ENCODE peak calls at places on chromosomes 1 and 21, in seven cellular contexts. One of them, this sample, is unnamed.

GRCh38 chr1:1021860-1022259 is 1.9 kb downstream of the AGRN start:
- DNase-seq in stimulated activated naive B cell treated with anti-CD40 and anti-IgM and Interleukin-4, amounts not matched to agents 10 μg/mL and 1 μg/mL and 100 μg/mL, for 72 hours: no peak
- DNase-seq in AG04450: no peak
- DNase-seq in foreskin melanocyte: no peak
- DNase-seq in stimulated activated naive CD8-positive, alpha-beta T cell treated with anti-CD3 and anti-CD28 coated beads, Interleukin-15, Interleukin-2, amounts not matched to agents 100 U/mL and 50 U/mL, for 24 hours: no peak
- DNase-seq in COR-L47: no peak
- DNase-seq in CD8-positive, alpha-beta memory T cell: no peak
- DNase-seq in this sample: no peak

GRCh38 chr1:79059361-79059760 is 52.8 kb upstream of the ADGRL4 start:
- DNase-seq in stimulated activated naive B cell treated with anti-CD40 and anti-IgM and Interleukin-4, amounts not matched to agents 10 μg/mL and 1 μg/mL and 100 μg/mL, for 72 hours: no peak
- DNase-seq in AG04450: no peak
- DNase-seq in foreskin melanocyte: no peak
- DNase-seq in stimulated activated naive CD8-positive, alpha-beta T cell treated with anti-CD3 and anti-CD28 coated beads, Interleukin-15, Interleukin-2, amounts not matched to agents 100 U/mL and 50 U/mL, for 24 hours: no peak
- DNase-seq in COR-L47: no peak
- DNase-seq in CD8-positive, alpha-beta memory T cell: no peak
- DNase-seq in this sample: no peak

GRCh38 chr1:152228831-152229230 is 4.8 kb upstream of the HRNR start:
- DNase-seq in stimulated activated naive B cell treated with anti-CD40 and anti-IgM and Interleukin-4, amounts not matched to agents 10 μg/mL and 1 μg/mL and 100 μg/mL, for 72 hours: no peak
- DNase-seq in AG04450: no peak
- DNase-seq in foreskin melanocyte: no peak
- DNase-seq in stimulated activated naive CD8-positive, alpha-beta T cell treated with anti-CD3 and anti-CD28 coated beads, Interleukin-15, Interleukin-2, amounts not matched to agents 100 U/mL and 50 U/mL, for 24 hours: no peak
- DNase-seq in COR-L47: no peak
- DNase-seq in CD8-positive, alpha-beta memory T cell: no peak
- DNase-seq in this sample: no peak

GRCh38 chr1:243260221-243260880 is 4.5 kb downstream of the SDCCAG8 start:
- DNase-seq in stimulated activated naive B cell treated with anti-CD40 and anti-IgM and Interleukin-4, amounts not matched to agents 10 μg/mL and 1 μg/mL and 100 μg/mL, for 72 hours: no peak
- DNase-seq in AG04450: no peak
- DNase-seq in foreskin melanocyte: no peak
- DNase-seq in stimulated activated naive CD8-positive, alpha-beta T cell treated with anti-CD3 and anti-CD28 coated beads, Interleukin-15, Interleukin-2, amounts not matched to agents 100 U/mL and 50 U/mL, for 24 hours: no peak
- DNase-seq in COR-L47: no peak
- DNase-seq in CD8-positive, alpha-beta memory T cell: no peak
- DNase-seq in this sample: no peak

GRCh38 chr1:190551638-190552037 is 74.0 kb upstream of the BRINP3 start:
- DNase-seq in stimulated activated naive B cell treated with anti-CD40 and anti-IgM and Interleukin-4, amounts not matched to agents 10 μg/mL and 1 μg/mL and 100 μg/mL, for 72 hours: no peak
- DNase-seq in AG04450: no peak
- DNase-seq in foreskin melanocyte: no peak
- DNase-seq in stimulated activated naive CD8-positive, alpha-beta T cell treated with anti-CD3 and anti-CD28 coated beads, Interleukin-15, Interleukin-2, amounts not matched to agents 100 U/mL and 50 U/mL, for 24 hours: no peak
- DNase-seq in COR-L47: no peak
- DNase-seq in CD8-positive, alpha-beta memory T cell: no peak
- DNase-seq in this sample: no peak

GRCh38 chr1:221089273-221089672 is 210.0 kb downstream of the HLX start:
- DNase-seq in stimulated activated naive B cell treated with anti-CD40 and anti-IgM and Interleukin-4, amounts not matched to agents 10 μg/mL and 1 μg/mL and 100 μg/mL, for 72 hours: no peak
- DNase-seq in AG04450: no peak
- DNase-seq in foreskin melanocyte: no peak
- DNase-seq in stimulated activated naive CD8-positive, alpha-beta T cell treated with anti-CD3 and anti-CD28 coated beads, Interleukin-15, Interleukin-2, amounts not matched to agents 100 U/mL and 50 U/mL, for 24 hours: no peak
- DNase-seq in COR-L47: no peak
- DNase-seq in CD8-positive, alpha-beta memory T cell: no peak
- DNase-seq in this sample: peak

GRCh38 chr1:227944931-227945890 is 2.5 kb downstream of the WNT9A start:
- DNase-seq in stimulated activated naive B cell treated with anti-CD40 and anti-IgM and Interleukin-4, amounts not matched to agents 10 μg/mL and 1 μg/mL and 100 μg/mL, for 72 hours: no peak
- DNase-seq in AG04450: no peak
- DNase-seq in foreskin melanocyte: no peak
- DNase-seq in stimulated activated naive CD8-positive, alpha-beta T cell treated with anti-CD3 and anti-CD28 coated beads, Interleukin-15, Interleukin-2, amounts not matched to agents 100 U/mL and 50 U/mL, for 24 hours: no peak
- DNase-seq in COR-L47: no peak
- DNase-seq in CD8-positive, alpha-beta memory T cell: no peak
- DNase-seq in this sample: no peak

GRCh38 chr21:38386967-38387366 is 111.3 kb downstream of the ERG start:
- DNase-seq in stimulated activated naive B cell treated with anti-CD40 and anti-IgM and Interleukin-4, amounts not matched to agents 10 μg/mL and 1 μg/mL and 100 μg/mL, for 72 hours: no peak
- DNase-seq in AG04450: no peak
- DNase-seq in foreskin melanocyte: peak
- DNase-seq in stimulated activated naive CD8-positive, alpha-beta T cell treated with anti-CD3 and anti-CD28 coated beads, Interleukin-15, Interleukin-2, amounts not matched to agents 100 U/mL and 50 U/mL, for 24 hours: no peak
- DNase-seq in COR-L47: no peak
- DNase-seq in CD8-positive, alpha-beta memory T cell: no peak
- DNase-seq in this sample: no peak

GRCh38 chr1:35544976-35545375 is 12.2 kb downstream of the KIAA0319L start:
- DNase-seq in stimulated activated naive B cell treated with anti-CD40 and anti-IgM and Interleukin-4, amounts not matched to agents 10 μg/mL and 1 μg/mL and 100 μg/mL, for 72 hours: no peak
- DNase-seq in AG04450: no peak
- DNase-seq in foreskin melanocyte: peak
- DNase-seq in stimulated activated naive CD8-positive, alpha-beta T cell treated with anti-CD3 and anti-CD28 coated beads, Interleukin-15, Interleukin-2, amounts not matched to agents 100 U/mL and 50 U/mL, for 24 hours: peak
- DNase-seq in COR-L47: no peak
- DNase-seq in CD8-positive, alpha-beta memory T cell: peak
- DNase-seq in this sample: no peak

GRCh38 chr1:64471724-64472276 is 1.9 kb downstream of the CACHD1 start:
- DNase-seq in stimulated activated naive B cell treated with anti-CD40 and anti-IgM and Interleukin-4, amounts not matched to agents 10 μg/mL and 1 μg/mL and 100 μg/mL, for 72 hours: no peak
- DNase-seq in AG04450: no peak
- DNase-seq in foreskin melanocyte: no peak
- DNase-seq in stimulated activated naive CD8-positive, alpha-beta T cell treated with anti-CD3 and anti-CD28 coated beads, Interleukin-15, Interleukin-2, amounts not matched to agents 100 U/mL and 50 U/mL, for 24 hours: no peak
- DNase-seq in COR-L47: no peak
- DNase-seq in CD8-positive, alpha-beta memory T cell: no peak
- DNase-seq in this sample: no peak

GRCh38 chr1:3501856-3502665 is 47.6 kb downstream of the ARHGEF16 start:
- DNase-seq in stimulated activated naive B cell treated with anti-CD40 and anti-IgM and Interleukin-4, amounts not matched to agents 10 μg/mL and 1 μg/mL and 100 μg/mL, for 72 hours: no peak
- DNase-seq in AG04450: no peak
- DNase-seq in foreskin melanocyte: peak
- DNase-seq in stimulated activated naive CD8-positive, alpha-beta T cell treated with anti-CD3 and anti-CD28 coated beads, Interleukin-15, Interleukin-2, amounts not matched to agents 100 U/mL and 50 U/mL, for 24 hours: peak
- DNase-seq in COR-L47: no peak
- DNase-seq in CD8-positive, alpha-beta memory T cell: peak
- DNase-seq in this sample: no peak

GRCh38 chr1:25711555-25712298 is 88.3 kb upstream of the SELENON start:
- DNase-seq in stimulated activated naive B cell treated with anti-CD40 and anti-IgM and Interleukin-4, amounts not matched to agents 10 μg/mL and 1 μg/mL and 100 μg/mL, for 72 hours: peak
- DNase-seq in AG04450: peak
- DNase-seq in foreskin melanocyte: peak
- DNase-seq in stimulated activated naive CD8-positive, alpha-beta T cell treated with anti-CD3 and anti-CD28 coated beads, Interleukin-15, Interleukin-2, amounts not matched to agents 100 U/mL and 50 U/mL, for 24 hours: peak
- DNase-seq in COR-L47: no peak
- DNase-seq in CD8-positive, alpha-beta memory T cell: no peak
- DNase-seq in this sample: no peak

GRCh38 chr1:98975113-98975512 is 29.5 kb downstream of the PLPPR5 start:
- DNase-seq in stimulated activated naive B cell treated with anti-CD40 and anti-IgM and Interleukin-4, amounts not matched to agents 10 μg/mL and 1 μg/mL and 100 μg/mL, for 72 hours: no peak
- DNase-seq in AG04450: no peak
- DNase-seq in foreskin melanocyte: peak
- DNase-seq in stimulated activated naive CD8-positive, alpha-beta T cell treated with anti-CD3 and anti-CD28 coated beads, Interleukin-15, Interleukin-2, amounts not matched to agents 100 U/mL and 50 U/mL, for 24 hours: no peak
- DNase-seq in COR-L47: no peak
- DNase-seq in CD8-positive, alpha-beta memory T cell: no peak
- DNase-seq in this sample: no peak

GRCh38 chr1:54374766-54375165 is 31.4 kb downstream of the SSBP3 start:
- DNase-seq in stimulated activated naive B cell treated with anti-CD40 and anti-IgM and Interleukin-4, amounts not matched to agents 10 μg/mL and 1 μg/mL and 100 μg/mL, for 72 hours: no peak
- DNase-seq in AG04450: no peak
- DNase-seq in foreskin melanocyte: no peak
- DNase-seq in stimulated activated naive CD8-positive, alpha-beta T cell treated with anti-CD3 and anti-CD28 coated beads, Interleukin-15, Interleukin-2, amounts not matched to agents 100 U/mL and 50 U/mL, for 24 hours: no peak
- DNase-seq in COR-L47: no peak
- DNase-seq in CD8-positive, alpha-beta memory T cell: no peak
- DNase-seq in this sample: no peak

GRCh38 chr1:31445951-31446350 is 32.9 kb downstream of the SERINC2 start:
- DNase-seq in stimulated activated naive B cell treated with anti-CD40 and anti-IgM and Interleukin-4, amounts not matched to agents 10 μg/mL and 1 μg/mL and 100 μg/mL, for 72 hours: no peak
- DNase-seq in AG04450: no peak
- DNase-seq in foreskin melanocyte: no peak
- DNase-seq in stimulated activated naive CD8-positive, alpha-beta T cell treated with anti-CD3 and anti-CD28 coated beads, Interleukin-15, Interleukin-2, amounts not matched to agents 100 U/mL and 50 U/mL, for 24 hours: no peak
- DNase-seq in COR-L47: no peak
- DNase-seq in CD8-positive, alpha-beta memory T cell: no peak
- DNase-seq in this sample: no peak

GRCh38 chr1:30807318-30808066 is 49.9 kb upstream of the LAPTM5 start:
- DNase-seq in stimulated activated naive B cell treated with anti-CD40 and anti-IgM and Interleukin-4, amounts not matched to agents 10 μg/mL and 1 μg/mL and 100 μg/mL, for 72 hours: peak
- DNase-seq in AG04450: no peak
- DNase-seq in foreskin melanocyte: peak
- DNase-seq in stimulated activated naive CD8-positive, alpha-beta T cell treated with anti-CD3 and anti-CD28 coated beads, Interleukin-15, Interleukin-2, amounts not matched to agents 100 U/mL and 50 U/mL, for 24 hours: no peak
- DNase-seq in COR-L47: peak
- DNase-seq in CD8-positive, alpha-beta memory T cell: no peak
- DNase-seq in this sample: no peak

GRCh38 chr1:231106347-231106746 is 55.5 kb upstream of the TRIM67 start:
- DNase-seq in stimulated activated naive B cell treated with anti-CD40 and anti-IgM and Interleukin-4, amounts not matched to agents 10 μg/mL and 1 μg/mL and 100 μg/mL, for 72 hours: no peak
- DNase-seq in AG04450: peak
- DNase-seq in foreskin melanocyte: peak
- DNase-seq in stimulated activated naive CD8-positive, alpha-beta T cell treated with anti-CD3 and anti-CD28 coated beads, Interleukin-15, Interleukin-2, amounts not matched to agents 100 U/mL and 50 U/mL, for 24 hours: no peak
- DNase-seq in COR-L47: no peak
- DNase-seq in CD8-positive, alpha-beta memory T cell: no peak
- DNase-seq in this sample: peak

GRCh38 chr1:86218859-86219258 is 62.3 kb upstream of the COL24A1 start:
- DNase-seq in stimulated activated naive B cell treated with anti-CD40 and anti-IgM and Interleukin-4, amounts not matched to agents 10 μg/mL and 1 μg/mL and 100 μg/mL, for 72 hours: no peak
- DNase-seq in AG04450: no peak
- DNase-seq in foreskin melanocyte: no peak
- DNase-seq in stimulated activated naive CD8-positive, alpha-beta T cell treated with anti-CD3 and anti-CD28 coated beads, Interleukin-15, Interleukin-2, amounts not matched to agents 100 U/mL and 50 U/mL, for 24 hours: no peak
- DNase-seq in COR-L47: no peak
- DNase-seq in CD8-positive, alpha-beta memory T cell: no peak
- DNase-seq in this sample: no peak

GRCh38 chr1:102627145-102627544 is 481.2 kb downstream of the COL11A1 start:
- DNase-seq in stimulated activated naive B cell treated with anti-CD40 and anti-IgM and Interleukin-4, amounts not matched to agents 10 μg/mL and 1 μg/mL and 100 μg/mL, for 72 hours: no peak
- DNase-seq in AG04450: no peak
- DNase-seq in foreskin melanocyte: no peak
- DNase-seq in stimulated activated naive CD8-positive, alpha-beta T cell treated with anti-CD3 and anti-CD28 coated beads, Interleukin-15, Interleukin-2, amounts not matched to agents 100 U/mL and 50 U/mL, for 24 hours: no peak
- DNase-seq in COR-L47: no peak
- DNase-seq in CD8-positive, alpha-beta memory T cell: no peak
- DNase-seq in this sample: no peak

GRCh38 chr21:38965910-38966504 is 160.3 kb downstream of the ETS2 start:
- DNase-seq in stimulated activated naive B cell treated with anti-CD40 and anti-IgM and Interleukin-4, amounts not matched to agents 10 μg/mL and 1 μg/mL and 100 μg/mL, for 72 hours: no peak
- DNase-seq in AG04450: no peak
- DNase-seq in foreskin melanocyte: no peak
- DNase-seq in stimulated activated naive CD8-positive, alpha-beta T cell treated with anti-CD3 and anti-CD28 coated beads, Interleukin-15, Interleukin-2, amounts not matched to agents 100 U/mL and 50 U/mL, for 24 hours: no peak
- DNase-seq in COR-L47: peak
- DNase-seq in CD8-positive, alpha-beta memory T cell: no peak
- DNase-seq in this sample: no peak

GRCh38 chr1:152801333-152801732 is 4.8 kb downstream of the LCE1D start:
- DNase-seq in stimulated activated naive B cell treated with anti-CD40 and anti-IgM and Interleukin-4, amounts not matched to agents 10 μg/mL and 1 μg/mL and 100 μg/mL, for 72 hours: no peak
- DNase-seq in AG04450: no peak
- DNase-seq in foreskin melanocyte: no peak
- DNase-seq in stimulated activated naive CD8-positive, alpha-beta T cell treated with anti-CD3 and anti-CD28 coated beads, Interleukin-15, Interleukin-2, amounts not matched to agents 100 U/mL and 50 U/mL, for 24 hours: no peak
- DNase-seq in COR-L47: no peak
- DNase-seq in CD8-positive, alpha-beta memory T cell: no peak
- DNase-seq in this sample: no peak

GRCh38 chr1:185741551-185741950 is 7.4 kb downstream of the HMCN1 start:
- DNase-seq in stimulated activated naive B cell treated with anti-CD40 and anti-IgM and Interleukin-4, amounts not matched to agents 10 μg/mL and 1 μg/mL and 100 μg/mL, for 72 hours: no peak
- DNase-seq in AG04450: no peak
- DNase-seq in foreskin melanocyte: no peak
- DNase-seq in stimulated activated naive CD8-positive, alpha-beta T cell treated with anti-CD3 and anti-CD28 coated beads, Interleukin-15, Interleukin-2, amounts not matched to agents 100 U/mL and 50 U/mL, for 24 hours: no peak
- DNase-seq in COR-L47: no peak
- DNase-seq in CD8-positive, alpha-beta memory T cell: no peak
- DNase-seq in this sample: no peak

GRCh38 chr21:22981819-22982218 is 1983.6 kb downstream of the NCAM2 start:
- DNase-seq in stimulated activated naive B cell treated with anti-CD40 and anti-IgM and Interleukin-4, amounts not matched to agents 10 μg/mL and 1 μg/mL and 100 μg/mL, for 72 hours: no peak
- DNase-seq in AG04450: no peak
- DNase-seq in foreskin melanocyte: no peak
- DNase-seq in stimulated activated naive CD8-positive, alpha-beta T cell treated with anti-CD3 and anti-CD28 coated beads, Interleukin-15, Interleukin-2, amounts not matched to agents 100 U/mL and 50 U/mL, for 24 hours: no peak
- DNase-seq in COR-L47: no peak
- DNase-seq in CD8-positive, alpha-beta memory T cell: no peak
- DNase-seq in this sample: no peak

GRCh38 chr1:178150610-178151009 is 56.7 kb downstream of the RASAL2 start:
- DNase-seq in stimulated activated naive B cell treated with anti-CD40 and anti-IgM and Interleukin-4, amounts not matched to agents 10 μg/mL and 1 μg/mL and 100 μg/mL, for 72 hours: no peak
- DNase-seq in AG04450: no peak
- DNase-seq in foreskin melanocyte: no peak
- DNase-seq in stimulated activated naive CD8-positive, alpha-beta T cell treated with anti-CD3 and anti-CD28 coated beads, Interleukin-15, Interleukin-2, amounts not matched to agents 100 U/mL and 50 U/mL, for 24 hours: no peak
- DNase-seq in COR-L47: no peak
- DNase-seq in CD8-positive, alpha-beta memory T cell: no peak
- DNase-seq in this sample: no peak

GRCh38 chr1:53340660-53341520 is 13.0 kb upstream of the LRP8 start:
- DNase-seq in stimulated activated naive B cell treated with anti-CD40 and anti-IgM and Interleukin-4, amounts not matched to agents 10 μg/mL and 1 μg/mL and 100 μg/mL, for 72 hours: no peak
- DNase-seq in AG04450: no peak
- DNase-seq in foreskin melanocyte: no peak
- DNase-seq in stimulated activated naive CD8-positive, alpha-beta T cell treated with anti-CD3 and anti-CD28 coated beads, Interleukin-15, Interleukin-2, amounts not matched to agents 100 U/mL and 50 U/mL, for 24 hours: peak
- DNase-seq in COR-L47: no peak
- DNase-seq in CD8-positive, alpha-beta memory T cell: no peak
- DNase-seq in this sample: no peak

GRCh38 chr1:38045431-38046332 is 911 bp downstream of the POU3F1 start:
- DNase-seq in stimulated activated naive B cell treated with anti-CD40 and anti-IgM and Interleukin-4, amounts not matched to agents 10 μg/mL and 1 μg/mL and 100 μg/mL, for 72 hours: no peak
- DNase-seq in AG04450: no peak
- DNase-seq in foreskin melanocyte: peak
- DNase-seq in stimulated activated naive CD8-positive, alpha-beta T cell treated with anti-CD3 and anti-CD28 coated beads, Interleukin-15, Interleukin-2, amounts not matched to agents 100 U/mL and 50 U/mL, for 24 hours: no peak
- DNase-seq in COR-L47: no peak
- DNase-seq in CD8-positive, alpha-beta memory T cell: no peak
- DNase-seq in this sample: no peak

GRCh38 chr21:45359451-45360217 is 45.3 kb upstream of the COL18A1 start:
- DNase-seq in stimulated activated naive B cell treated with anti-CD40 and anti-IgM and Interleukin-4, amounts not matched to agents 10 μg/mL and 1 μg/mL and 100 μg/mL, for 72 hours: no peak
- DNase-seq in AG04450: no peak
- DNase-seq in foreskin melanocyte: no peak
- DNase-seq in stimulated activated naive CD8-positive, alpha-beta T cell treated with anti-CD3 and anti-CD28 coated beads, Interleukin-15, Interleukin-2, amounts not matched to agents 100 U/mL and 50 U/mL, for 24 hours: no peak
- DNase-seq in COR-L47: no peak
- DNase-seq in CD8-positive, alpha-beta memory T cell: no peak
- DNase-seq in this sample: no peak

GRCh38 chr1:230054092-230054749 is 12.8 kb upstream of the GALNT2 start:
- DNase-seq in stimulated activated naive B cell treated with anti-CD40 and anti-IgM and Interleukin-4, amounts not matched to agents 10 μg/mL and 1 μg/mL and 100 μg/mL, for 72 hours: no peak
- DNase-seq in AG04450: no peak
- DNase-seq in foreskin melanocyte: no peak
- DNase-seq in stimulated activated naive CD8-positive, alpha-beta T cell treated with anti-CD3 and anti-CD28 coated beads, Interleukin-15, Interleukin-2, amounts not matched to agents 100 U/mL and 50 U/mL, for 24 hours: no peak
- DNase-seq in COR-L47: no peak
- DNase-seq in CD8-positive, alpha-beta memory T cell: no peak
- DNase-seq in this sample: no peak

GRCh38 chr1:183039985-183040447 is 16.8 kb downstream of the LAMC1 start:
- DNase-seq in stimulated activated naive B cell treated with anti-CD40 and anti-IgM and Interleukin-4, amounts not matched to agents 10 μg/mL and 1 μg/mL and 100 μg/mL, for 72 hours: no peak
- DNase-seq in AG04450: peak
- DNase-seq in foreskin melanocyte: peak
- DNase-seq in stimulated activated naive CD8-positive, alpha-beta T cell treated with anti-CD3 and anti-CD28 coated beads, Interleukin-15, Interleukin-2, amounts not matched to agents 100 U/mL and 50 U/mL, for 24 hours: no peak
- DNase-seq in COR-L47: peak
- DNase-seq in CD8-positive, alpha-beta memory T cell: no peak
- DNase-seq in this sample: no peak

GRCh38 chr1:236009857-236010256 is 55.0 kb downstream of the NID1 start:
- DNase-seq in stimulated activated naive B cell treated with anti-CD40 and anti-IgM and Interleukin-4, amounts not matched to agents 10 μg/mL and 1 μg/mL and 100 μg/mL, for 72 hours: no peak
- DNase-seq in AG04450: no peak
- DNase-seq in foreskin melanocyte: no peak
- DNase-seq in stimulated activated naive CD8-positive, alpha-beta T cell treated with anti-CD3 and anti-CD28 coated beads, Interleukin-15, Interleukin-2, amounts not matched to agents 100 U/mL and 50 U/mL, for 24 hours: no peak
- DNase-seq in COR-L47: no peak
- DNase-seq in CD8-positive, alpha-beta memory T cell: no peak
- DNase-seq in this sample: peak

GRCh38 chr1:172357753-172358152 is 62.7 kb upstream of the C1orf105 start:
- DNase-seq in stimulated activated naive B cell treated with anti-CD40 and anti-IgM and Interleukin-4, amounts not matched to agents 10 μg/mL and 1 μg/mL and 100 μg/mL, for 72 hours: no peak
- DNase-seq in AG04450: no peak
- DNase-seq in foreskin melanocyte: no peak
- DNase-seq in stimulated activated naive CD8-positive, alpha-beta T cell treated with anti-CD3 and anti-CD28 coated beads, Interleukin-15, Interleukin-2, amounts not matched to agents 100 U/mL and 50 U/mL, for 24 hours: no peak
- DNase-seq in COR-L47: no peak
- DNase-seq in CD8-positive, alpha-beta memory T cell: no peak
- DNase-seq in this sample: no peak

GRCh38 chr1:225425211-225425786 is 2.5 kb downstream of the LBR start:
- DNase-seq in stimulated activated naive B cell treated with anti-CD40 and anti-IgM and Interleukin-4, amounts not matched to agents 10 μg/mL and 1 μg/mL and 100 μg/mL, for 72 hours: no peak
- DNase-seq in AG04450: no peak
- DNase-seq in foreskin melanocyte: no peak
- DNase-seq in stimulated activated naive CD8-positive, alpha-beta T cell treated with anti-CD3 and anti-CD28 coated beads, Interleukin-15, Interleukin-2, amounts not matched to agents 100 U/mL and 50 U/mL, for 24 hours: no peak
- DNase-seq in COR-L47: no peak
- DNase-seq in CD8-positive, alpha-beta memory T cell: no peak
- DNase-seq in this sample: peak

GRCh38 chr1:8880068-8880676 is 1.7 kb upstream of the ENO1 start:
- DNase-seq in stimulated activated naive B cell treated with anti-CD40 and anti-IgM and Interleukin-4, amounts not matched to agents 10 μg/mL and 1 μg/mL and 100 μg/mL, for 72 hours: no peak
- DNase-seq in AG04450: peak
- DNase-seq in foreskin melanocyte: no peak
- DNase-seq in stimulated activated naive CD8-positive, alpha-beta T cell treated with anti-CD3 and anti-CD28 coated beads, Interleukin-15, Interleukin-2, amounts not matched to agents 100 U/mL and 50 U/mL, for 24 hours: peak
- DNase-seq in COR-L47: no peak
- DNase-seq in CD8-positive, alpha-beta memory T cell: no peak
- DNase-seq in this sample: peak

GRCh38 chr1:201554789-201555592 is 16.1 kb downstream of the NAV1 start:
- DNase-seq in stimulated activated naive B cell treated with anti-CD40 and anti-IgM and Interleukin-4, amounts not matched to agents 10 μg/mL and 1 μg/mL and 100 μg/mL, for 72 hours: no peak
- DNase-seq in AG04450: no peak
- DNase-seq in foreskin melanocyte: no peak
- DNase-seq in stimulated activated naive CD8-positive, alpha-beta T cell treated with anti-CD3 and anti-CD28 coated beads, Interleukin-15, Interleukin-2, amounts not matched to agents 100 U/mL and 50 U/mL, for 24 hours: no peak
- DNase-seq in COR-L47: no peak
- DNase-seq in CD8-positive, alpha-beta memory T cell: no peak
- DNase-seq in this sample: no peak

GRCh38 chr21:9763306-9763705 is 758.1 kb upstream of the TPTE start:
- DNase-seq in stimulated activated naive B cell treated with anti-CD40 and anti-IgM and Interleukin-4, amounts not matched to agents 10 μg/mL and 1 μg/mL and 100 μg/mL, for 72 hours: no peak
- DNase-seq in AG04450: no peak
- DNase-seq in foreskin melanocyte: no peak
- DNase-seq in stimulated activated naive CD8-positive, alpha-beta T cell treated with anti-CD3 and anti-CD28 coated beads, Interleukin-15, Interleukin-2, amounts not matched to agents 100 U/mL and 50 U/mL, for 24 hours: no peak
- DNase-seq in COR-L47: no peak
- DNase-seq in CD8-positive, alpha-beta memory T cell: no peak
- DNase-seq in this sample: no peak

GRCh38 chr1:75908717-75909152 is 23.5 kb downstream of the ASB17 start:
- DNase-seq in stimulated activated naive B cell treated with anti-CD40 and anti-IgM and Interleukin-4, amounts not matched to agents 10 μg/mL and 1 μg/mL and 100 μg/mL, for 72 hours: no peak
- DNase-seq in AG04450: peak
- DNase-seq in foreskin melanocyte: peak
- DNase-seq in stimulated activated naive CD8-positive, alpha-beta T cell treated with anti-CD3 and anti-CD28 coated beads, Interleukin-15, Interleukin-2, amounts not matched to agents 100 U/mL and 50 U/mL, for 24 hours: no peak
- DNase-seq in COR-L47: peak
- DNase-seq in CD8-positive, alpha-beta memory T cell: no peak
- DNase-seq in this sample: peak